ENCODE peak calls at places on chromosomes 16 and 17, in five cellular contexts. A, Y, Q, F and O are unnamed samples.

GRCh38 chr16:48054881-48055601 is 100.8 kb downstream of the ABCC12 start:
- DNase-seq in A (peak; percentile 71), Y (peak; percentile 67), Q (peak; percentile 46), F (peak; percentile 19), O (peak; percentile 72)

GRCh38 chr16:83070416-83071199 is 443.8 kb downstream of the CDH13 start:
- DNase-seq in A (no peak), Y (no peak), Q (no peak), F (no peak), O (peak; percentile 29)

GRCh38 chr17:4601326-4601725 is 17.0 kb downstream of the SMTNL2 start:
- DNase-seq in A (no peak), Y (no peak), Q (no peak), F (no peak), O (no peak)

GRCh38 chr16:73418746-73419145 is 370.8 kb upstream of the ZFHX3 start:
- DNase-seq in A (peak; percentile 22), Y (no peak), Q (no peak), F (no peak), O (no peak)

GRCh38 chr16:3881499-3881995 is 1.0 kb upstream of the CREBBP start:
- DNase-seq in A (no peak), Y (no peak), Q (peak; percentile 40), F (no peak), O (peak; percentile 57)

GRCh38 chr17:42260318-42260717 is 15.9 kb downstream of the STAT5B start:
- DNase-seq in A (no peak), Y (no peak), Q (no peak), F (no peak), O (no peak)

GRCh38 chr16:70571623-70572022 is 48.0 kb downstream of the SF3B3 start:
- DNase-seq in A (no peak), Y (no peak), Q (no peak), F (no peak), O (no peak)

GRCh38 chr16:4618645-4619418 is 4.1 kb upstream of the UBALD1 start:
- DNase-seq in A (no peak), Y (no peak), Q (no peak), F (no peak), O (peak; percentile 62)

DNA sequence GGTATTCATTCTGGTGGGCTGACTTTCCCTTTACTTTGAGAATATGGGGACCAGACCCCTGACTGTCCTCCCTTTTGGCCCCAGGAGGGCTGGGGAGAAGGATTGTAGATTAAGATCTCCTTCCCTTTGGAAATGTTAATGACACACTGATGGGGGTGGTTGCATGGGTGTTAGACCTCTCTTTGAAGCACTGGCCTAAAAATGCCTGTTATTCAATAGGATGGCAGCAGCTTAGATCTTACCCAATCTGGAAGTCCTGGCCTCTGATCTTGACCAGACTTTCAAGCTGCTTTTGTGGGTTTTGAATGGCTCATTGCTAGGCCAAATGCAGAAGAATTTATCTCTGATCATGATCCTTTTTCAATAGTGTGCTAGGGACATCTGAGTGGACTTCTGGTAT is 25.7 kb downstream of the MAP3K3 start:
- DNase-seq in A (no peak), Y (no peak), Q (no peak), F (no peak), O (no peak)
- H3K4me3 ChIP-seq in A (no peak overlapping the region), Y (no peak overlapping the region), Q (no peak overlapping the region), F (no peak overlapping the region), O (no peak overlapping the region)

DNA sequence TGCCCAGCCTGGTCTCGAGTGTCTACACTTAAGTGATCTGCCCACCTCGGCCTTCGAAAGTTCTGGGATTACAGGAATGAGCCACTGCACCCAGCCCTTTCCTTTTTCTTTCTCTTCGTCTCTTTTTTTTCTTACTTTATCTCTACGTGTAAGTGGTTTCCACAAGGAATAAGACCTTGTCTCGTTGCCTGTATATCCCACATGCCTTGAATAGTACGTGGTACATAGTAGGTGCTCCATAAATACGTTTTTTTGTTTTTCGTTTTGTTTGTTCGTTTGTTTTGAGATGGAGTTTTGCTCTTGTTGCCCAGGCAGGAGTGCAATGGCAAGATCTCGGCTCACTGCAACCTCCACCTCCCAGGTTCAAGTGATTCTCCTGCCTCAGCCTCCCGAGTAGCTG is 86.0 kb downstream of the YPEL2 start:
- DNase-seq in A (no peak), Y (no peak), Q (no peak), F (no peak), O (no peak)
- H3K4me3 ChIP-seq in A (no peak overlapping the region), Y (no peak overlapping the region), Q (no peak overlapping the region), F (no peak overlapping the region), O (no peak overlapping the region)

DNA sequence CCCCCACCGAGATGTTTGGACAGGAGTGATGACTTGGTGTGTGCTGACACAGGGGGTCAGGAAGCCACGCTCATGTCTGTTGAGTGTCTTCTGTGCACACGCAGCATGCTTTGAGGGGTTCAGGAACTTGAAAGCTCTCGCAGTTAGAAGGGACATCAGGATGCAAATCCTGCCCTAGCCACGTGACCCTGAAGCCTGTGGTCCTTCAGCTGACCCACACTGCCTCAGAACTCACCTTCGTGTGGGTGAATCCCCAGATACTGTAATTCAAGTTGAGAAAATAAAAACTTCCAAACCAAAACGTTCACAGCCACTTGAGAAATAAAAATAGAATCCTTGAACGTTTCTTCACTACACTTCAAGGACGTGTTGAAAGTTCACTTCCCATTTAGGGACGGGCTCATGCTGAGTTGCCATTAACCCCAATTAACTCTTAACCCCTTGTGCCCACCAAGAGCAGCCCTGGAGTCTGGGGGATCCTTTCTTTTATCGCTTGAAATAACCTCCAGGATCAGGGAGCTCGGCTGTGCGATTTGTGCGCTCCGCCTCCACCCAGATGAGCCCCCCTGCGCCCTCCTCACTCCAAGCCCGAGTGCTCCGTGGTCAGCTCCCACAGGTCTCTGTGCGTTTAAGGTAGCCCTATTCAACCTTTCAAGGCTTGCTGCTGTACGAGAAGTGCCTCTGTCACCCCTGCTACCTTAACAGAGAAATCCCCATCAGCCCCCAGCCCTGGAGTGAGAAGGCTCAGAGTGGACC is 36.1 kb upstream of the NAT9 start:
- DNase-seq in A (no peak), Y (no peak), Q (no peak), F (no peak), O (no peak)
- H3K4me3 ChIP-seq in A (no peak overlapping the region), Y (no peak overlapping the region), Q (no peak overlapping the region), F (no peak overlapping the region), O (no peak overlapping the region)

GRCh38 chr17:48718162-48718780 is 4.0 kb downstream of the PRAC1 start:
- DNase-seq in A (no peak), Y (no peak), Q (no peak), F (no peak), O (no peak)

GRCh38 chr17:48720263-48721008 is 1.9 kb downstream of the PRAC1 start:
- DNase-seq in A (no peak), Y (no peak), Q (no peak), F (no peak), O (no peak)

GRCh38 chr17:48717367-48718161 is 4.8 kb downstream of the PRAC1 start:
- DNase-seq in A (no peak), Y (no peak), Q (no peak), F (no peak), O (no peak)

GRCh38 chr17:48719642-48720262 is 2.6 kb downstream of the PRAC1 start:
- DNase-seq in A (no peak), Y (no peak), Q (no peak), F (no peak), O (no peak)

GRCh38 chr17:48718781-48719641 is 3.3 kb downstream of the PRAC1 start:
- DNase-seq in A (no peak), Y (no peak), Q (no peak), F (no peak), O (no peak)
- H3K4me3 ChIP-seq in A (no peak overlapping the region), Y (no peak overlapping the region), Q (no peak overlapping the region), F (no peak overlapping the region), O (no peak overlapping the region)

DNA sequence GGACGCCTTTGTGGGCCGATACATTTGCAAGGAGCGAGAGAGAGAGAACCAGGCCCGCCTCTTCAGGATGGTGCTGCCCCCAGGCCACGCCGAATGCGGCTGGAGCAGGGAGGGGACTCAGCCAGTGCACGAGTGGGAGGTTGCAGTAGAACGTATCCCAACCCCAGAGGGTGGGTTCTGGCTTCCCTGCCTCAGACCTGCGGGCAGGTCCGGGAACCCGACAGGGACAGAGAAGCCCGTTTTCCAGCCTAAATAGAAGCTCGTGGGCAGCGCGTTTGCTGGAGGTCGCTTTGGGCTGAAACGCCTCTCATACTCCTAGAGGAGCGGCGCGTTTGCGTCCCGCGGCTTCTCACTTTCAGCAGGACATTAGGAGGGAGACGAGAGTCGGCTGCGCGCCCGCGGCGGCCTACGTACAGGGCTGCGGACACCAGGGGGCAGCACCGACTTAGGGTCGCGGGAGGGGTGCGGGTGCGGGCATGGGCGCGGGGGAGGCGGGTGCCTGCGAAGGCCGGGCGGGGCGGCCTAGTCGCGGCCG is 11.0 kb downstream of the TBX2 start:
- DNase-seq in A (peak; percentile 86), Y (peak; percentile 54), Q (peak; percentile 86), F (no peak), O (peak; percentile 38)
- H3K4me3 ChIP-seq in A (peak overlapping the region; percentile 27), Y (no peak overlapping the region), Q (peak overlapping the region; percentile 92), F (no peak overlapping the region), O (no peak overlapping the region)

DNA sequence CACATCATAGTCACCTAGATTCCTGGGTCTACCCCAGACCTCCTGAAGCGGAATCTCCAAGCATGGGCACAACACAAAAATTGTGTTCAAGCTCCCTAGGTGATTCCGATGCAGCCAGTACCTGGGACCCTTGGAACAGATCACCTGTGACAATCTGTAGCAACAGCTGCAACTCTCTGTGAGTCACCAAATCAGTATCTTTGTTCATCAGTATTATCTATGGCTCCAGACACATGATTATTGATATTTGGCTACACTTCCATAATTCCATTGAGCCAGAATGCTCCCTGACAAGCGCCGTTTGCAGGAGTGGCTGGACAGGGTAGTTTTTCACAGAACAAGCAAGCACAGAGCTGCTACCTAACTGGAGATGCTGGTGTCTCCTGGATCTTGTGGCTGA is 16.2 kb downstream of the SLC6A4 start:
- DNase-seq in A (no peak), Y (no peak), Q (no peak), F (no peak), O (no peak)
- H3K4me3 ChIP-seq in A (no peak overlapping the region), Y (no peak overlapping the region), Q (no peak overlapping the region), F (no peak overlapping the region), O (no peak overlapping the region)

GRCh38 chr17:44777394-44778348 is 18.9 kb downstream of the ADAM11 start:
- DNase-seq in A (no peak), Y (no peak), Q (no peak), F (no peak), O (no peak)

GRCh38 chr17:44776628-44777393 is 18.0 kb downstream of the ADAM11 start:
- DNase-seq in A (no peak), Y (no peak), Q (no peak), F (no peak), O (no peak)

GRCh38 chr17:44780161-44780560 is 21.4 kb downstream of the ADAM11 start:
- DNase-seq in A (no peak), Y (no peak), Q (no peak), F (no peak), O (no peak)

GRCh38 chr17:44779211-44780025 is 20.6 kb downstream of the ADAM11 start:
- DNase-seq in A (peak; percentile 70), Y (peak; percentile 79), Q (peak; percentile 69), F (peak; percentile 85), O (peak; percentile 73)

DNA sequence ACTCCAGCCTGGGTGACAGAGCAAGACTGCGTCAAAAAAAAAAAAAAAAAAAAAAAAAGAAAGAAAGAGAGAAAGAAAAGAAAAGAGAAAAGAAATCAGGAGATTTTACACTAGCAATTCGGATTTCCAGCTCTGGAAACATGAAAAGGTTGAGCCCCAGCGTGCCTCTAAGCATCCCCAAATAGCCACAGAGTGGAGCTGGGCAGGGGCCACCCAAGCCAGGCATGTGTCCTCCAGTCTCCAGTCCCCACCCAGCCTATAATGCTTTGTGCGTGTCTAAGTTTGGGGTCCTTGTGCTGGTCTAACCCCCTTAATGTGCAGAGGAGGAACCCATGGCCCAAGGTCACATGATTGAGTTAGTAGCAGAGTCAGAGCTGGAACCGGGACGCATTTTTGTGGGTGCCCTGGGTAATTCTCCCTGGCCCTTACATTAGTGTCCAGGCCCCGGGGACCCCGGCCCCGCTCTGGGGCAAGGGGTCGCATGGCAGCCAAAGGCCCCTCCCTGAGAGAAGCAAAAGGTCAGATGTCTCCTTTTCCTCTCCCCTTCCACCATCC is 19.9 kb downstream of the ADAM11 start:
- DNase-seq in A (no peak), Y (no peak), Q (no peak), F (no peak), O (no peak)
- H3K4me3 ChIP-seq in A (no peak overlapping the region), Y (no peak overlapping the region), Q (peak overlapping the region; percentile 57), F (no peak overlapping the region), O (no peak overlapping the region)